ENCODE peak calls at places on chromosomes 6 and 20, in six cellular contexts. P is progenitor cell of endocrine pancreas, B is AG04450, F is IMR-90, V is endothelial cell, G is fibroblast of lung. H is an unnamed sample.

GRCh38 chr20:35617397-35618031 is 1.9 kb downstream of the SPAG4 start:
- DNase-seq in B (no peak), G (peak; percentile 60), F (peak; percentile 53), V (peak; percentile 48), P (no peak), H (peak; percentile 70)

GRCh38 chr6:39724787-39725631 is at the start of gene KIF6:
- DNase-seq in P (peak; percentile 89), V (peak; percentile 86), B (peak; percentile 42), F (peak; percentile 73), G (peak; percentile 85), H (peak; percentile 94)

GRCh38 chr6:24524801-24525200 is 30.0 kb downstream of the ALDH5A1 start:
- DNase-seq in F (peak; percentile 59), V (peak; percentile 35), P (no peak), G (peak; percentile 62), B (peak; percentile 15), H (peak; percentile 64)

GRCh38 chr20:62817975-62818591 is 1.2 kb downstream of the COL9A3 start:
- DNase-seq in G (no peak), V (no peak), B (no peak), F (no peak), P (no peak), H (no peak)

GRCh38 chr6:13680448-13680968 is 31.1 kb downstream of the RANBP9 start:
- DNase-seq in V (no peak), F (no peak), P (no peak), G (no peak), B (no peak), H (no peak)

GRCh38 chr6:34593741-34594140 is 37.6 kb upstream of the SPDEF start:
- DNase-seq in B (no peak), V (no peak), P (no peak), G (no peak), F (no peak), H (no peak)

GRCh38 chr6:133187657-133188453 is 53.3 kb upstream of the EYA4 start:
- DNase-seq in P (no peak), G (peak; percentile 54), B (no peak), V (no peak), F (peak; percentile 85), H (no peak)

GRCh38 chr6:155314773-155315515 is 660 bp upstream of the TFB1M start:
- DNase-seq in G (peak; percentile 90), P (no peak), B (peak; percentile 51), V (no peak), F (peak; percentile 79), H (peak; percentile 88)

GRCh38 chr6:867378-867777 is 174.4 kb upstream of the EXOC2 start:
- DNase-seq in G (no peak), B (no peak), V (no peak), F (no peak), P (no peak), H (no peak)

GRCh38 chr6:25174678-25175077 is 104.5 kb upstream of the CARMIL1 start:
- DNase-seq in G (no peak), B (no peak), F (no peak), V (no peak), P (no peak), H (no peak)

GRCh38 chr6:110853754-110854477 is 20.7 kb upstream of the AMD1 start:
- DNase-seq in P (no peak), V (no peak), G (no peak), F (no peak), B (no peak), H (peak; percentile 72)

GRCh38 chr6:75481936-75482593 is 11.5 kb downstream of the FILIP1 start:
- DNase-seq in V (no peak), G (peak; percentile 64), P (no peak), B (peak; percentile 32), F (peak; percentile 80), H (no peak)

GRCh38 chr20:62020935-62021701 is 44.6 kb downstream of the TAF4 start:
- DNase-seq in P (no peak), F (peak; percentile 54), G (peak; percentile 46), V (no peak), B (no peak), H (no peak)

GRCh38 chr6:19394687-19395086 is 442.5 kb upstream of the ID4 start:
- DNase-seq in F (no peak), V (no peak), P (no peak), G (no peak), B (no peak), H (no peak)
- TF ChIP-seq CTCF in F (no peak), V (no peak), P (no peak), G (no peak), B (no peak), H (no peak)

GRCh38 chr6:5399391-5399790 is 138.1 kb downstream of the FARS2 start:
- DNase-seq in F (no peak), P (no peak), V (no peak), G (no peak), B (no peak), H (no peak)

GRCh38 chr6:5394280-5394679 is 133.0 kb downstream of the FARS2 start:
- DNase-seq in V (no peak), P (no peak), F (no peak), G (no peak), B (no peak), H (peak; percentile 60)

GRCh38 chr6:5390177-5390576 is 128.9 kb downstream of the FARS2 start:
- DNase-seq in F (no peak), B (no peak), G (no peak), V (no peak), P (no peak), H (no peak)

GRCh38 chr6:5398530-5398929 is 137.2 kb downstream of the FARS2 start:
- DNase-seq in V (no peak), G (peak; percentile 61), F (peak; percentile 61), P (no peak), B (no peak), H (peak; percentile 59)

DNA sequence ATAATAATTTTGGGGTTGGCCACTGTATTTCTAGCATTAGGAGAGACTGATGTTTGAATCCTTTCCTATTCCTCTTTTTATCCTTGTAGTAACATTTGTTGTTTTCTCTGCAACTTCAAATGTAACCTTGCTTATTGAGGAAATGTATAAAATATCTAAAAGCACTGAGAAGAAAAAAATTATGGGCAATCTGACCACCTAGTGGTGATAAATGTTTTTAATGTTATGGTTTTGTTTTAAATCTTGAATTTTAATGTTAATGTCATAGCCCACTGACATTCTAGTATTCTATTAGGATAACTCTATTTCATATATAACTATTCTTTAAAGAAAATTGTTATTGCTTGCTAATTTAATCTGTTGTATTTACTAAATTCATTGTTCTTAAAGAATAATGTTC is 134.4 kb downstream of the FARS2 start:
- DNase-seq in P (no peak), B (no peak), V (no peak), F (no peak), G (no peak), H (no peak)
- TF ChIP-seq CTCF in P (no peak), B (peak; percentile 1), V (peak; percentile 29), F (no peak), G (no peak), H (no peak)

GRCh38 chr6:156449128-156449527 is 328.1 kb upstream of the ARID1B start:
- DNase-seq in G (no peak), B (no peak), P (no peak), V (no peak), F (no peak), H (peak; percentile 75)
- TF ChIP-seq CTCF in G (no peak), B (no peak), P (no peak), V (no peak), F (no peak), H (no peak)

GRCh38 chr6:150395388-150396009 is 26.7 kb downstream of the IYD start:
- DNase-seq in F (peak; percentile 51), B (peak; percentile 6), P (peak; percentile 37), G (peak; percentile 56), V (peak; percentile 52), H (peak; percentile 75)
- TF ChIP-seq CTCF in F (peak; percentile 66), B (peak; percentile 72), P (peak; percentile 77), G (peak; percentile 65), V (peak; percentile 84), H (peak; percentile 62)

GRCh38 chr20:6184086-6184485 is 61.3 kb upstream of the FERMT1 start:
- DNase-seq in P (no peak), G (no peak), V (no peak), B (no peak), F (no peak), H (no peak)
- TF ChIP-seq CTCF in P (peak; percentile 30), G (no peak), V (no peak), B (no peak), F (no peak), H (no peak)

GRCh38 chr6:127641905-127642304 is 64.9 kb downstream of the C6orf58 start:
- DNase-seq in V (peak; percentile 38), F (peak; percentile 36), G (peak; percentile 52), P (no peak), B (peak; percentile 3), H (peak; percentile 55)
- TF ChIP-seq CTCF in V (peak; percentile 61), F (peak; percentile 66), G (peak; percentile 76), P (peak; percentile 66), B (peak; percentile 81), H (peak; percentile 52)

GRCh38 chr6:99605074-99605726 is 1.4 kb upstream of the PRDM13 start:
- DNase-seq in G (no peak), F (no peak), B (no peak), V (no peak), P (no peak), H (no peak)
- TF ChIP-seq CTCF in G (no peak), F (no peak), B (no peak), V (no peak), P (peak; percentile 41), H (no peak)

GRCh38 chr6:20965276-20965675 is 431.0 kb downstream of the CDKAL1 start:
- DNase-seq in V (no peak), F (no peak), G (no peak), P (no peak), B (no peak), H (no peak)

GRCh38 chr6:20960067-20960466 is 425.8 kb downstream of the CDKAL1 start:
- DNase-seq in V (no peak), P (no peak), F (no peak), G (no peak), B (no peak), H (no peak)

GRCh38 chr6:20969551-20969950 is 435.3 kb downstream of the CDKAL1 start:
- DNase-seq in F (no peak), V (no peak), P (no peak), B (no peak), G (no peak), H (no peak)

DNA sequence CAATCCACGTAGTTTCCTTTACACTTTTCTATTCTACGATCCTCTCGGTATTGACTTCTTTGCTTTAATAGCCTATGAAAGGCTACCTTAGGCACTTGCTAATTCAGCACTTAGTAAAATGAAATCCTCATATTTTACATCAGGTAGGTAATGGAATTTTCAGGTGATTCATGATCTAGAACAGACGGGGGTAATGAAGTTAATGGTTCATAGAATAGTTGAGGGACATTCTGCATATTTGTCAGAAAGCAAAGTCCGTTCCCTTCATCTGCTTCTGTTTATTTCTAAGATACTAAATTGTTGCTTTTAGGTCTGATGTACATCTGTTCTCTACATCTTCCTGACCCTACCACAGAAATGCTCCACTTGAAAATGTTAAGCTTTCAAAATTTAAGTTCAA is 431.7 kb downstream of the CDKAL1 start:
- DNase-seq in B (no peak), V (no peak), G (no peak), F (no peak), P (no peak), H (no peak)
- TF ChIP-seq CTCF in B (no peak), V (no peak), G (no peak), F (no peak), P (no peak), H (no peak)

H was measured in MCF 10A.